ENCODE peak calls at places on chromosome 1, in eight cellular contexts. T is right lobe of liver, S is cardiac fibroblast, G is spleen, K is brain microvascular endothelial cell, M is uterus, W is lower leg skin, I is mammary epithelial cell. R is an unnamed sample.

GRCh38 chr1:162892916-162893714 is 32.1 kb upstream of the CCDC190 start:
- DNase-seq in T (no peak), S (peak), G (no peak), K (peak), M (no peak), W (no peak), I (peak), R (peak)

GRCh38 chr1:75720820-75721219 is 3.7 kb upstream of the ACADM start:
- DNase-seq in T (no peak), S (no peak), G (no peak), K (no peak), M (no peak), W (no peak), I (no peak), R (no peak)

GRCh38 chr1:165856606-165857005 is 29.2 kb downstream of the UCK2 start:
- DNase-seq in T (no peak), S (no peak), G (no peak), K (no peak), M (no peak), W (no peak), I (no peak), R (no peak)

GRCh38 chr1:237832803-237833202 is 57.9 kb downstream of the ZP4 start:
- DNase-seq in T (no peak), S (no peak), G (no peak), K (no peak), M (no peak), W (no peak), I (no peak), R (no peak)

GRCh38 chr1:96253281-96254035 is 468.1 kb upstream of the PTBP2 start:
- DNase-seq in T (no peak), S (peak), G (no peak), K (no peak), M (no peak), W (no peak), I (no peak), R (peak)

GRCh38 chr1:186102559-186103148 is 272.4 kb downstream of the TPR start:
- DNase-seq in T (no peak), S (peak), G (no peak), K (peak), M (no peak), W (no peak), I (peak), R (peak)

GRCh38 chr1:42035830-42036604 is 117.2 kb upstream of the GUCA2B start:
- DNase-seq in T (peak), S (peak), G (peak), K (peak), M (peak), W (peak), I (peak), R (peak)

GRCh38 chr1:212607206-212607923 is 1.2 kb upstream of the ATF3 start:
- DNase-seq in T (peak), S (no peak), G (no peak), K (no peak), M (peak), W (no peak), I (peak), R (peak)

GRCh38 chr1:27122652-27123051 is 32.3 kb downstream of the SLC9A1 start:
- DNase-seq in T (no peak), S (peak), G (no peak), K (peak), M (peak), W (peak), I (no peak), R (peak)

GRCh38 chr1:150234647-150235435 is 1.1 kb downstream of the ANP32E start:
- DNase-seq in T (peak), S (peak), G (peak), K (peak), M (peak), W (peak), I (peak), R (peak)

GRCh38 chr1:160367934-160368923 is 1.4 kb downstream of the NHLH1 start:
- DNase-seq in T (no peak), S (no peak), G (no peak), K (no peak), M (no peak), W (no peak), I (no peak), R (no peak)

GRCh38 chr1:168437821-168438220 is 106.0 kb downstream of the XCL2 start:
- DNase-seq in T (no peak), S (no peak), G (no peak), K (no peak), M (no peak), W (no peak), I (peak), R (no peak)

GRCh38 chr1:5615076-5615475 is 377.1 kb downstream of the NPHP4 start:
- DNase-seq in T (no peak), S (no peak), G (no peak), K (no peak), M (no peak), W (no peak), I (no peak), R (no peak)

GRCh38 chr1:27111771-27112573 is 43.0 kb downstream of the SLC9A1 start:
- DNase-seq in T (peak), S (peak), G (peak), K (peak), M (peak), W (peak), I (peak), R (peak)

GRCh38 chr1:27350673-27351540 is 9.1 kb downstream of the SYTL1 start:
- DNase-seq in T (no peak), S (peak), G (peak), K (no peak), M (no peak), W (no peak), I (no peak), R (no peak)

GRCh38 chr1:235502601-235503332 is 1.5 kb downstream of the B3GALNT2 start:
- DNase-seq in T (no peak), S (peak), G (no peak), K (peak), M (no peak), W (no peak), I (peak), R (no peak)

GRCh38 chr1:195804547-195804946 is 803.7 kb downstream of the KCNT2 start:
- DNase-seq in T (no peak), S (no peak), G (no peak), K (no peak), M (no peak), W (no peak), I (no peak), R (no peak)

GRCh38 chr1:164602480-164603093 is 43.6 kb downstream of the PBX1 start:
- DNase-seq in T (no peak), S (peak), G (no peak), K (peak), M (peak), W (peak), I (no peak), R (peak)

GRCh38 chr1:185144233-185144632 is 12.5 kb downstream of the TRMT1L start:
- DNase-seq in T (no peak), S (peak), G (no peak), K (no peak), M (no peak), W (no peak), I (peak), R (peak)

GRCh38 chr1:58919986-58920376 is 136.1 kb upstream of the JUN start:
- DNase-seq in T (no peak), S (no peak), G (no peak), K (no peak), M (no peak), W (no peak), I (no peak), R (no peak)

GRCh38 chr1:159212596-159212995 is 7.9 kb downstream of the ACKR1 start:
- DNase-seq in T (no peak), S (peak), G (no peak), K (no peak), M (no peak), W (no peak), I (no peak), R (no peak)

GRCh38 chr1:236725638-236726037 is 39.3 kb downstream of the ACTN2 start:
- DNase-seq in T (no peak), S (no peak), G (no peak), K (no peak), M (no peak), W (no peak), I (no peak), R (no peak)

GRCh38 chr1:15066191-15066590 is 87.4 kb upstream of the TMEM51 start:
- DNase-seq in T (no peak), S (no peak), G (no peak), K (no peak), M (no peak), W (no peak), I (no peak), R (no peak)

GRCh38 chr1:197464039-197464438 is 196.0 kb downstream of the CRB1 start:
- DNase-seq in T (no peak), S (peak), G (no peak), K (peak), M (peak), W (no peak), I (no peak), R (peak)

GRCh38 chr1:16046865-16047264 is 3.3 kb downstream of the CLCNKB start:
- DNase-seq in T (no peak), S (peak), G (no peak), K (no peak), M (no peak), W (no peak), I (no peak), R (peak)

GRCh38 chr1:43614891-43615290 is 35.1 kb upstream of the KDM4A start:
- DNase-seq in T (no peak), S (no peak), G (no peak), K (no peak), M (no peak), W (no peak), I (no peak), R (no peak)

GRCh38 chr1:9079980-9080703 is 10.7 kb upstream of the SLC2A5 start:
- DNase-seq in T (no peak), S (no peak), G (no peak), K (no peak), M (no peak), W (no peak), I (no peak), R (no peak)

GRCh38 chr1:233065655-233066054 is 115.2 kb downstream of the NTPCR start:
- DNase-seq in T (no peak), S (no peak), G (no peak), K (no peak), M (no peak), W (no peak), I (no peak), R (no peak)

GRCh38 chr1:220824031-220824989 is 37.6 kb downstream of the MTARC1 start:
- DNase-seq in T (peak), S (no peak), G (no peak), K (no peak), M (no peak), W (no peak), I (no peak), R (no peak)

GRCh38 chr1:210535796-210536195 is 207.1 kb downstream of the HHAT start:
- DNase-seq in T (no peak), S (no peak), G (no peak), K (no peak), M (no peak), W (no peak), I (no peak), R (no peak)

GRCh38 chr1:162561616-162562451 is at the start of gene UAP1:
- DNase-seq in T (peak), S (peak), G (no peak), K (no peak), M (peak), W (no peak), I (no peak), R (no peak)

GRCh38 chr1:146049436-146049835 is 27.9 kb upstream of the HJV start:
- DNase-seq in T (no peak), S (no peak), G (peak), K (no peak), M (no peak), W (no peak), I (no peak), R (no peak)

GRCh38 chr1:52404975-52405338 is 555 bp downstream of the PRPF38A start:
- DNase-seq in T (no peak), S (no peak), G (no peak), K (no peak), M (no peak), W (no peak), I (no peak), R (no peak)
- TF ChIP-seq CTCF in T (no peak), S (no peak), G (no peak), K (no peak), M (no peak), W (no peak), I (no peak), R (no peak)

GRCh38 chr1:179876289-179876715 is 1.3 kb downstream of the TOR1AIP2 start:
- DNase-seq in T (no peak), S (peak), G (no peak), K (no peak), M (no peak), W (no peak), I (peak), R (peak)
- H3K4me3 ChIP-seq in T (peak), S (peak), G (peak), K (peak), M (peak), W (no peak), I (peak), R (peak)

GRCh38 chr1:113714606-113715269 is 44.5 kb downstream of the PHTF1 start:
- DNase-seq in T (no peak), S (no peak), G (no peak), K (no peak), M (no peak), W (no peak), I (no peak), R (no peak)
- TF ChIP-seq CTCF in T (no peak), S (no peak), G (no peak), K (no peak), M (no peak), W (no peak), I (no peak), R (no peak)

DNA sequence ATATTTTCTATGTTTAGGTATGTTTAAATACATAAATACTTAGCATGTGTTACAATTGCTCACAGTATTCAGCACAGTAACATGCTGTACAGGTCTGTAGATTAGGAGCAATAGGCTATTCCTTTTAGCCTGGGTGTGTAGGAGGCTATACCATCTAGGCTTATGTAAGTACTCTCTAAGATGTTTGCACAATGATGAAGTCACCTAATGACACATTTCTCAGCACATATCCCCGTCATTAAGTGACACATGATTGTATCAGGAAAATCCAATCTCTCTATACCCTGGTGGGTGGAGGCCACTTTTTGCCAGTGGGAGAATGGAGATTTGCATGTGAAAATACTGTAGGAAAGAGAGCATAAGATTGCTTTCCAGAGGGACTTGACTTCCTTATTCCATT is 5.5 kb upstream of the TEDDM1 start:
- DNase-seq in T (no peak), S (no peak), G (no peak), K (no peak), M (no peak), W (no peak), I (no peak), R (no peak)
- H3K4me3 ChIP-seq in T (no peak), S (no peak), G (no peak), K (no peak), M (no peak), W (no peak), I (no peak), R (no peak)

DNA sequence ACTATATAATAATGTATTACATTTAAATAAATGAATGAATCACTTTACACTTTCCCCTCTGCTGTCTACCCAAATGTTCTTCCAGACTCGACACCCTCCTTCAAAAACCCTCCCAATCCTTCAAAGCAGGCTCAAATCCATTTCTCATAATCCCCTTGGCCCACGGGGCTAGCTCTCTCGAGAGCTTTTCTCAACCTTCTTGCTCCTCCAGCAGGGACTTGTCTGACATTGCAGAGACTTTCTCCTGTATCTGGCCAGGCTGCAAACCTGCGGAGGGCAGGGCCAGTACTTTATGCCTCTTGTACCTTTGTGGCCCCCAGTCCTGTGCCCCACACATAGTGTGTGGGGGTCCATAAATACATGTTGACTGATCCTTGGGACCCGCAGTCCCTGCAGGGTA is 14.1 kb upstream of the CNTN2 start:
- DNase-seq in T (no peak), S (no peak), G (no peak), K (no peak), M (no peak), W (no peak), I (no peak), R (no peak)
- TF ChIP-seq CTCF in T (no peak), S (no peak), G (no peak), K (no peak), M (no peak), W (no peak), I (no peak), R (no peak)

GRCh38 chr1:36398370-36398977 is 766 bp upstream of the LSM10 start:
- DNase-seq in T (no peak), S (no peak), G (no peak), K (no peak), M (no peak), W (no peak), I (no peak), R (no peak)
- H3K4me3 ChIP-seq in T (no peak), S (no peak), G (no peak), K (no peak), M (no peak), W (no peak), I (peak), R (no peak)

DNA sequence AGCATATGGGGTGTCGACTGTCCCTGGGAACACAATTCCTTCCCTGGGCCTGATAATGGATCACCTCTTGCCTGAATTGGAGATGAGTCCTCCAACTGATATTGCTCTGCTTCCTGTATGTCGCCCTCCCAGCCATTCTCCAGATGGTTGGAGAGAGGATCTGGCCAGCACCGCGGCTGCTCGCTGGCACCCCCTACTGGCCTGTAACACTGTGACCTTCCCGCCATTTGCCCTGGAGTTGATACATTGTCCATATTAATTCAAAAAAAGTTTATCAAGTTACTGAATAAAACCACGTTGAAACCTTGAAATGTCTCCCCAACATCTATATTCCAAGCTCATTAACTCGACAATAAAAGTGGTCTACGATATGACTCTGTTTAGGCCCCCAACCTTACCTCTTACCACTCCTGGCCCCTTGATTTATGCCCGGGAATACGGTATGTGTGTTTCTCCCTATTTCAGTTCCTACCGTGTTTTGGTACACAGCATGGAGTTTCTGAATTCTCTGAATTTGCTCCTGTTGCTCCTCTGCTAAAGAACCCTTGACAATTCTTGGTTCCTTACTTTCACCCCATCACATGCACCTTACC is 241.8 kb upstream of the KIAA0040 start:
- DNase-seq in T (no peak), S (no peak), G (no peak), K (no peak), M (no peak), W (no peak), I (no peak), R (no peak)
- TF ChIP-seq CTCF in T (no peak), S (peak), G (no peak), K (no peak), M (no peak), W (no peak), I (no peak), R (no peak)

GRCh38 chr1:201499795-201500669 is 6.9 kb downstream of the CSRP1 start:
- DNase-seq in T (no peak), S (peak), G (no peak), K (no peak), M (no peak), W (no peak), I (no peak), R (no peak)
- H3K4me3 ChIP-seq in T (peak), S (no peak), G (no peak), K (no peak), M (peak), W (no peak), I (no peak), R (no peak)

DNA sequence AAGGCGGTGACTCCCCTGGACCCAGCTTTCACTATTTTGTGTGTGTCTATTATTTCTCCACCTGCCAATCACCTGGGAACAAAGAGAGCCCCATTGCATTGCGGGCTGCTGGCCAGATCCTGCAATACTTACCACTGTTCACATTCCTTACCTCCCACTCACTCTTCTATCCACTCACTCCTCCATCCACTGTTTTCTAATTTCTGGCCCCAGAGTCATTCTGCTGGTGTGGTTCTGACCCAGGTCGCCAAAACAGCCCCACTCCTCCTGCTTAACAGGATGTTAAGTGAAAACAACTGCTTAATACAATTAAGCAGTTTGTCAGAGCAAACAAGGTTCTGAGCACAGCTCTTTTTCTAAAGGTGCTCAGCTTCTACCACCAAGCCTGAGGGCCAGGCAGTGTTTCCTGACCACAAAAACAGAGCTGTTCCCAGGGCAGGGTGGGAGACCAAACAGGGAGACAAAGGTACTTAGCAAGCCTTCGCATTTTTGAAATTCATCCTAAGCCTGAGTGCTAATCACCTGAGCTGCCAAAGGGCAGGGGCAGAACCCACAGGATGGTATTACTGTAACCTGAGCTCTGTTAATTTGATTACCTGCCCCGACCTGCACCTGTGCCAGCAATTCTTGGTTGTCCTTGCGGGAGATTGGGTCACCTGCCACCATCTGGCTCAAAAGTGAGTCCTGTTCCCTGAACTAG is 38.5 kb upstream of the EFCAB14 start:
- DNase-seq in T (no peak), S (peak), G (no peak), K (no peak), M (no peak), W (no peak), I (peak), R (no peak)
- TF ChIP-seq CTCF in T (no peak), S (no peak), G (no peak), K (no peak), M (no peak), W (no peak), I (no peak), R (no peak)

GRCh38 chr1:231021540-231022031 is 18.5 kb downstream of the FAM89A start:
- DNase-seq in T (no peak), S (no peak), G (no peak), K (peak), M (no peak), W (no peak), I (no peak), R (no peak)

GRCh38 chr1:231020816-231021215 is 19.2 kb downstream of the FAM89A start:
- DNase-seq in T (no peak), S (peak), G (no peak), K (peak), M (no peak), W (no peak), I (no peak), R (no peak)

GRCh38 chr1:231023150-231023549 is 16.9 kb downstream of the FAM89A start:
- DNase-seq in T (no peak), S (no peak), G (no peak), K (no peak), M (no peak), W (no peak), I (no peak), R (no peak)

GRCh38 chr1:231019711-231020110 is 20.3 kb downstream of the FAM89A start:
- DNase-seq in T (no peak), S (no peak), G (no peak), K (no peak), M (no peak), W (no peak), I (no peak), R (no peak)

GRCh38 chr1:231020139-231020601 is 19.9 kb downstream of the FAM89A start:
- DNase-seq in T (no peak), S (peak), G (no peak), K (peak), M (peak), W (no peak), I (no peak), R (no peak)
- H3K4me3 ChIP-seq in T (no peak), S (no peak), G (no peak), K (no peak), M (no peak), W (no peak), I (no peak), R (no peak)